ENCODE peak calls at places on chromosome 21, in nine cellular contexts. Y, A, R, U, I, O, E, V and N are unnamed samples.

GRCh38 chr21:32917392-32918135 is 108.2 kb upstream of the OLIG2 start:
- DNase-seq in A (no peak), I (no peak), R (no peak), E (no peak), O (peak; percentile 20), U (no peak), V (no peak), Y (no peak), N (no peak)

GRCh38 chr21:26351661-26352060 is 181.1 kb upstream of the APP start:
- DNase-seq in R (no peak), U (no peak), Y (no peak), A (no peak), V (no peak), E (no peak), O (peak; percentile 6), I (no peak), N (no peak)

GRCh38 chr21:30306821-30307330 is 13.2 kb downstream of the KRTAP26-1 start:
- DNase-seq in O (no peak), R (no peak), E (no peak), A (no peak), U (no peak), V (no peak), Y (no peak), I (no peak), N (no peak)

GRCh38 chr21:24045775-24046215 is 1561.5 kb downstream of the MRPL39 start:
- DNase-seq in U (peak; percentile 82), R (no peak), V (peak; percentile 13), E (peak; percentile 27), A (no peak), O (peak; percentile 46), I (peak; percentile 57), Y (peak; percentile 64), N (peak; percentile 66)

GRCh38 chr21:25806053-25806452 is 71.3 kb downstream of the GABPA start:
- DNase-seq in Y (no peak), E (no peak), U (no peak), R (no peak), O (no peak), I (no peak), V (no peak), A (no peak), N (no peak)

GRCh38 chr21:32046191-32046590 is 173.4 kb downstream of the HUNK start:
- DNase-seq in V (no peak), R (no peak), U (no peak), O (no peak), Y (no peak), E (no peak), A (no peak), I (no peak), N (no peak)

GRCh38 chr21:16330340-16331319 is 600.8 kb downstream of the USP25 start:
- DNase-seq in Y (no peak), U (peak; percentile 24), R (no peak), V (peak; percentile 81), I (peak; percentile 28), E (peak; percentile 21), O (peak; percentile 85), A (peak; percentile 21), N (no peak)

GRCh38 chr21:35649186-35649585 is 411.1 kb downstream of the SETD4 start:
- DNase-seq in R (no peak), O (peak; percentile 75), V (no peak), I (no peak), A (no peak), U (no peak), Y (peak; percentile 17), E (no peak), N (no peak)

GRCh38 chr21:26632691-26633090 is 59.6 kb upstream of the CYYR1 start:
- DNase-seq in O (no peak), U (no peak), E (no peak), A (no peak), V (no peak), R (no peak), Y (no peak), I (no peak), N (no peak)

GRCh38 chr21:29233611-29234540 is 64.8 kb upstream of the BACH1 start:
- DNase-seq in Y (no peak), R (no peak), A (peak; percentile 46), O (no peak), E (no peak), U (no peak), I (no peak), V (no peak), N (no peak)

GRCh38 chr21:16541366-16541765 is 811.6 kb downstream of the USP25 start:
- DNase-seq in Y (no peak), A (no peak), O (no peak), R (no peak), U (no peak), I (no peak), V (no peak), E (no peak), N (no peak)

GRCh38 chr21:16476056-16476850 is 746.5 kb downstream of the USP25 start:
- DNase-seq in Y (no peak), O (peak; percentile 48), E (no peak), U (no peak), A (no peak), V (no peak), R (no peak), I (no peak), N (no peak)

GRCh38 chr21:34202553-34203332 is 129.4 kb downstream of the MRPS6 start:
- DNase-seq in R (peak; percentile 68), A (no peak), I (peak; percentile 24), V (peak; percentile 75), E (no peak), O (peak; percentile 9), U (no peak), Y (no peak), N (peak; percentile 46)

GRCh38 chr21:34732388-34732821 is 63.6 kb downstream of the CLIC6 start:
- DNase-seq in I (no peak), A (no peak), V (no peak), R (no peak), Y (no peak), U (no peak), O (no peak), E (no peak), N (no peak)

GRCh38 chr21:43693981-43694380 is 24.9 kb upstream of the PDXK start:
- DNase-seq in R (no peak), V (no peak), I (no peak), O (no peak), A (no peak), E (no peak), Y (no peak), U (no peak), N (no peak)

GRCh38 chr21:14864211-14865021 is 200.4 kb downstream of the NRIP1 start:
- DNase-seq in V (peak; percentile 82), E (peak; percentile 79), Y (peak; percentile 58), R (peak; percentile 74), O (peak; percentile 69), A (peak; percentile 57), U (no peak), I (peak; percentile 77), N (peak; percentile 85)

GRCh38 chr21:44551290-44552015 is at the start of gene KRTAP10-2:
- DNase-seq in R (peak; percentile 28), Y (peak; percentile 22), A (no peak), O (no peak), V (no peak), E (no peak), U (no peak), I (no peak), N (no peak)

GRCh38 chr21:33300701-33301631 is 23.8 kb upstream of the IFNAR1 start:
- DNase-seq in U (no peak), O (peak; percentile 36), Y (no peak), A (no peak), I (peak; percentile 67), V (no peak), E (peak; percentile 23), R (no peak), N (no peak)

GRCh38 chr21:14875704-14876364 is 189.0 kb downstream of the NRIP1 start:
- DNase-seq in O (peak; percentile 34), I (no peak), R (no peak), V (no peak), Y (no peak), U (no peak), A (peak; percentile 49), E (no peak), N (no peak)

GRCh38 chr21:25568230-25568629 is 39.1 kb downstream of the MRPL39 start:
- DNase-seq in R (no peak), A (no peak), U (no peak), E (peak; percentile 22), V (peak; percentile 21), O (peak; percentile 56), I (no peak), Y (no peak), N (no peak)

GRCh38 chr21:38489283-38489677 is 9.0 kb downstream of the ERG start:
- DNase-seq in Y (no peak), U (no peak), R (no peak), O (no peak), I (no peak), A (no peak), V (no peak), E (no peak), N (no peak)
- TF ChIP-seq CTCF in Y (no peak), U (no peak), R (no peak), O (no peak), I (no peak), A (no peak), V (no peak), E (no peak), N (no peak)

DNA sequence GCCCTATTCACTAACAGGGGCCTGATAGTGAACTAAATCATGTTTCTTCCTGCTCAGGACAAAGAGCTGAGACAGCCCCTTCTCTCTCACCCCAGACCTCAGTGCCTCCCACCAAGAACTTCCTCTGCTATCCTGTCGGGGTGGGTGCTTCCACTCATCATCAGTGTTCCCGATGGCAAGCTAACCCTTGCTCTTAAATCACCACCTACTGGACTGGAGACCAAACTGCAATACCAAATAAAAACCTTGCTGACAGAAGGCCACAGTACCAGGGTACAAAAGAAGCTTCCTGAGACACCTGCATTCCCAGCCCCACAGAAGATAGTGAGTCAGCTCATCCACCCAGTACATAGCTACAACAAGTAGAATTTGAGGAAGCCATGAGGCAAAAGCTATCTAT is 799.5 kb downstream of the LTN1 start:
- DNase-seq in R (peak; percentile 29), V (peak; percentile 48), U (no peak), O (no peak), E (no peak), Y (no peak), I (no peak), A (no peak), N (no peak)
- TF ChIP-seq CTCF in R (peak; percentile 50), V (peak; percentile 57), U (no peak), O (no peak), E (no peak), Y (no peak), I (peak; percentile 43), A (no peak), N (no peak)

DNA sequence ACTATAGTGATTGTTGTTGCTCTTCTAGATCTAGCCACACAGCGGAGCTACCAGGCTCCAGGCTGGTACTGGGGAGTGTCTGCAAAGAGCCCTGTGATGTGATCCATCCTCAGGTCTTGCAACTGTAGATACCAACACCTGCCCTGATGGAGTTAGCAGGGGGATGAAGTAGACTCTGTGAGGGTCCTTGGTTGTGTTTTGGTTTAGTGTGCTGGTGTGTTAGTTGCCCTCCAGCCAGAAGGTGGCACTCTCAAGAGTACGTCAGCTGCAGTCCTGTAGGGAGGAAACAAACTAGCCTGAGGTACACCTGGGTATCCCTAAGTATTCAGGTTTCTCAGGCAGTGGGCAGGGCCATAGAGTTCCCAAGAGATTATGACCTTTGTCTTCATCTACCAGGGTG is 81.2 kb upstream of the TMPRSS2 start:
- DNase-seq in Y (no peak), I (no peak), E (no peak), O (no peak), V (peak; percentile 28), U (no peak), A (no peak), R (no peak), N (no peak)
- TF ChIP-seq CTCF in Y (no peak), I (no peak), E (no peak), O (no peak), V (peak; percentile 54), U (no peak), A (no peak), R (peak; percentile 52), N (no peak)

GRCh38 chr21:46207920-46208571 is 20.5 kb downstream of the LSS start:
- DNase-seq in Y (no peak), V (no peak), A (no peak), U (no peak), I (peak; percentile 8), O (no peak), R (no peak), E (no peak), N (no peak)
- TF ChIP-seq CTCF in Y (no peak), V (no peak), A (no peak), U (no peak), I (no peak), O (no peak), R (no peak), E (no peak), N (no peak)